ENCODE peak calls at places on chromosomes 6 and 20, in nine cellular contexts. C is endothelial cell of umbilical vein, Y is body of pancreas, S is GM23248, B is HepG2, L is neural progenitor cell, X is A549, R is thyroid gland, K is A673. W is an unnamed sample.

GRCh38 chr6:31304683-31305082 is 32.8 kb upstream of the HLA-C start:
- DNase-seq in C (no peak), Y (no peak), S (peak; percentile 2), B (no peak), L (no peak), X (no peak), R (no peak), K (peak; percentile 12), W (no peak)

GRCh38 chr6:21748343-21749063 is 155.0 kb downstream of the SOX4 start:
- DNase-seq in C (no peak), Y (no peak), S (peak; percentile 66), B (no peak), L (no peak), X (no peak), R (no peak), K (peak; percentile 86), W (no peak)

GRCh38 chr6:162343902-162344226 is 383.7 kb downstream of the PRKN start:
- DNase-seq in C (no peak), Y (peak; percentile 54), S (peak; percentile 69), B (no peak), L (no peak), X (no peak), R (no peak), K (no peak), W (no peak)

GRCh38 chr20:47336013-47336754 is 20.3 kb downstream of the ZMYND8 start:
- DNase-seq in C (no peak), Y (no peak), S (peak; percentile 93), B (no peak), L (no peak), X (no peak), R (no peak), K (no peak), W (peak; percentile 90)

GRCh38 chr20:61848851-61849250 is 216.8 kb downstream of the TAF4 start:
- DNase-seq in C (no peak), Y (no peak), S (no peak), B (no peak), L (no peak), X (no peak), R (no peak), K (no peak), W (no peak)

GRCh38 chr6:41039060-41039998 is at the start of gene UNC5CL:
- DNase-seq in C (peak; percentile 22), Y (peak; percentile 82), S (peak; percentile 54), B (peak; percentile 45), L (peak; percentile 63), X (peak; percentile 46), R (peak; percentile 87), K (peak; percentile 48), W (no peak)

GRCh38 chr6:30687659-30688431 is 1.4 kb upstream of the PPP1R18 start:
- DNase-seq in C (no peak), Y (no peak), S (peak; percentile 78), B (no peak), L (no peak), X (no peak), R (no peak), K (no peak), W (no peak)

GRCh38 chr6:111294374-111294967 is 188.5 kb downstream of the REV3L start:
- DNase-seq in C (no peak), Y (no peak), S (no peak), B (no peak), L (no peak), X (no peak), R (no peak), K (no peak), W (no peak)

GRCh38 chr6:6546318-6547110 is 42.0 kb upstream of the LY86 start:
- DNase-seq in C (no peak), Y (peak; percentile 46), S (no peak), B (no peak), L (peak; percentile 79), X (no peak), R (peak; percentile 38), K (no peak), W (peak; percentile 61)

GRCh38 chr6:155201461-155202226 is 62.2 kb upstream of the CLDN20 start:
- DNase-seq in C (peak; percentile 96), Y (no peak), S (peak; percentile 62), B (no peak), L (no peak), X (peak; percentile 54), R (no peak), K (peak; percentile 19), W (no peak)

GRCh38 chr6:161301338-161301737 is 27.5 kb upstream of the AGPAT4 start:
- DNase-seq in C (no peak), Y (no peak), S (peak; percentile 86), B (no peak), L (no peak), X (no peak), R (no peak), K (no peak), W (no peak)

GRCh38 chr6:148657053-148657452 is 89.8 kb upstream of the UST start:
- DNase-seq in C (no peak), Y (no peak), S (peak; percentile 92), B (no peak), L (no peak), X (no peak), R (no peak), K (peak; percentile 1), W (no peak)

GRCh38 chr20:20037960-20038359 is 14.3 kb downstream of the CRNKL1 start:
- DNase-seq in C (peak; percentile 82), Y (no peak), S (peak; percentile 50), B (no peak), L (no peak), X (no peak), R (no peak), K (peak; percentile 18), W (no peak)

GRCh38 chr6:43738267-43738676 is 31.7 kb upstream of the VEGFA start:
- DNase-seq in C (no peak), Y (no peak), S (no peak), B (no peak), L (no peak), X (no peak), R (no peak), K (no peak), W (no peak)

GRCh38 chr6:87155920-87156600 is 695 bp downstream of the ZNF292 start:
- DNase-seq in C (peak; percentile 57), Y (peak; percentile 42), S (peak; percentile 83), B (peak; percentile 39), L (peak; percentile 95), X (peak; percentile 32), R (peak; percentile 41), K (peak; percentile 64), W (peak; percentile 51)

GRCh38 chr20:32501709-32502108 is 83.4 kb downstream of the NOL4L start:
- DNase-seq in C (peak; percentile 82), Y (no peak), S (peak; percentile 35), B (no peak), L (no peak), X (no peak), R (no peak), K (no peak), W (no peak)

GRCh38 chr20:38969708-38970107 is 7.6 kb downstream of the DHX35 start:
- DNase-seq in C (no peak), Y (no peak), S (peak; percentile 26), B (peak; percentile 27), L (no peak), X (no peak), R (no peak), K (no peak), W (no peak)
- H3K4me3 ChIP-seq in C (no peak overlapping the region), Y (no peak overlapping the region), S (no peak overlapping the region), B (no peak overlapping the region), L (no peak overlapping the region), X (no peak overlapping the region), R (no peak overlapping the region), K (no peak overlapping the region), W (no peak overlapping the region)

DNA sequence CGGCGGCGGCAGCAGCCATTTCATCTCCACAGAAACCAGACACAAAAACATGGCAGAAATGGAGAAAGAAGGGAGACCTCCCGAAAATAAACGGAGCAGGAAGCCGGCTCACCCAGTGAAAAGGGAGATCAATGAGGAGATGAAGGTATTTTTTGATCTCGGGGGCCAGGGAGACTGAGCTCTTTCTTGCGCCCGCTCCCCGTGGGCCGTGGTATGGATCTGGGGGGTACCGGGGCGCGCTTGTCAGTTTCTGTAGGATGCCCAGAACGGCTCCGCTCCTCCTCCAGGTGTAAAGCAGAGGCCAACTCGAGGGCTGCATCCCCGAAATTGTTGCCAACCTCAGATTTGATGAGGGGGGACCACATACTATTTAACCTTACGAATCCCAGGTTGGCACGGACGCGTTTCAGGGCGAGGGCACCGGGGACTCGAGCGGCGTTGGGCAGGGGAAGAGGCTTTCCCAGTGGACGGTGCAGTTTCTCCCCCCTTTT is 696 bp downstream of the SOBP start:
- DNase-seq in C (no peak), Y (no peak), S (no peak), B (no peak), L (no peak), X (no peak), R (no peak), K (no peak), W (no peak)
- H3K27ac ChIP-seq in C (peak overlapping the region; percentile 59), Y (no peak overlapping the region), S (no peak overlapping the region), B (peak overlapping the region; percentile 76), L (peak overlapping the region; percentile 42), X (peak overlapping the region; percentile 51), R (peak overlapping the region; percentile 92), K (no peak overlapping the region), W (peak overlapping the region; percentile 97)

DNA sequence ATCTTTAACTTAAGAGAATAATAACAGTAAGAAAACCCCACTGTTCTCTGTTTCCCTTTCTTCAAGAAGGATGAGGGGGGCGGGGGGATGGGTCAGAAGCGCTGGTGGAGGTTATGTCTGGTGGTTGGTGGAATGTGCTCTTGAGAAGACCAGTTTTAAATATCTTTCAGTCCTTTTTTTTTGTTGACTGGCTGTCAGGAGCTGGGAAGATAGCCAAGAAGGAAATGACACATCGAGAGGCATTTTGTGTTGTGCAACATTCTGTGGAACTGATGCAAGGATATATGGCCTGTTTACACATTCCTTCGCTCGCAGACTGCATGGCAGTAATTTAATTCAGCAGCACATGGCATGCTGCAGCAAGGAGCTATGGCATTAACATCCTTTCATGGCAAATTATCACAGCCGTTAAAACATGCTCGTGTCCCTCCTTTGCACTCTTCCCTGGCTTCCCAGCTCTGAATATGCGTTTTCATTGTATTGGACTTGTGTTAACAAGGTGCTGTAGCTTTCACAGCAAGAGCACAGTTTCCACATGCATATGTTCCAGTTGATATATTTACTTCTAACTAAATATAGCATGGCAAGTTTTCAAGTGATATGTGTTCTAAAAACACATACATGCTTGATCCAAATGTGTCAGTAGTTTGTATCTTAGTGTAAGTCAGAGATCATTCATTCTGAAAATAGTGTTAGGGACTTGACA is 68.2 kb upstream of the SUPT3H start:
- DNase-seq in C (peak; percentile 99), Y (peak; percentile 59), S (peak; percentile 98), B (peak; percentile 98), L (no peak), X (peak; percentile 93), R (peak; percentile 67), K (peak; percentile 99), W (no peak)
- H3K4me3 ChIP-seq in C (peak overlapping the region; percentile 5), Y (no peak overlapping the region), S (peak overlapping the region; percentile 38), B (no peak overlapping the region), L (no peak overlapping the region), X (no peak overlapping the region), R (no peak overlapping the region), K (no peak overlapping the region), W (no peak overlapping the region)

GRCh38 chr20:54860716-54861115 is 385.3 kb downstream of the DOK5 start:
- DNase-seq in C (no peak), Y (no peak), S (no peak), B (no peak), L (peak; percentile 5), X (no peak), R (no peak), K (no peak), W (no peak)

DNA sequence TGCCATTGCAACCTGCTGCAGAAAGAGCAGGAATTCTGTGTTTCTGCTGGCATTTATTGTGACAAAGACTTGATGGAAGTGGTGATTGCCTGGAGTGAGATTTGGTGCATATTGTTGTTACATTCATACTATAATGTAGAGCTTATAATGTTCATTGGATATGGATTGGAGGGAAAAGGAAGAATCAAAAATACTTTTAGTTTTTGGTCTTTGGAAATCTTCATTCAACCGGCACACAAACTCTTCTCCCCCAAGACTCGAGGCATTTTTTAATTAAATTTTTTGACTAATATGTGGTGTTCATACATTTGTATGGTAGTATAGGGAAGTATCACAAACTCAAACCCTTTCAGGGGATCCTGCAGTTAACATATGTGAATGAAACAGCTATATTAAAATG is 380.8 kb downstream of the DOK5 start:
- DNase-seq in C (no peak), Y (no peak), S (no peak), B (no peak), L (no peak), X (no peak), R (no peak), K (no peak), W (no peak)
- H3K27ac ChIP-seq in C (no peak overlapping the region), Y (no peak overlapping the region), S (no peak overlapping the region), B (no peak overlapping the region), L (no peak overlapping the region), X (no peak overlapping the region), R (no peak overlapping the region), K (no peak overlapping the region), W (no peak overlapping the region)

W was measured in dorsolateral prefrontal cortex.